ENCODE peak calls at places on chromosomes 1 and 21, in ten cellular contexts. M, W, J, Y, V, Q, G, Z, H and A are unnamed samples.

GRCh38 chr1:210558302-210558701 is 229.6 kb downstream of the HHAT start:
- DNase-seq in Y (no peak), W (no peak), G (no peak), M (no peak), Q (no peak), V (peak), H (no peak), Z (no peak), J (no peak), A (no peak)

GRCh38 chr21:20661745-20662470 is 336.3 kb upstream of the NCAM2 start:
- DNase-seq in W (no peak), J (no peak), V (no peak), M (peak), G (no peak), Q (no peak), H (no peak), Z (no peak), Y (no peak), A (no peak)

GRCh38 chr1:212594640-212595039 is 13.9 kb upstream of the ATF3 start:
- DNase-seq in W (no peak), Q (no peak), H (no peak), V (no peak), Y (no peak), Z (no peak), J (no peak), G (no peak), M (no peak), A (no peak)

GRCh38 chr1:231421616-231421970 is 494 bp downstream of the EGLN1 start:
- DNase-seq in G (no peak), Q (no peak), H (no peak), Z (peak), Y (peak), M (no peak), W (no peak), V (peak), J (peak), A (no peak)

GRCh38 chr1:25223471-25223870 is 8.8 kb downstream of the SYF2 start:
- DNase-seq in V (no peak), Y (no peak), H (no peak), M (no peak), Z (no peak), G (no peak), W (no peak), Q (no peak), J (no peak), A (no peak)

GRCh38 chr1:67053535-67053784 is 488 bp downstream of the SLC35D1 start:
- DNase-seq in H (peak), Z (peak), J (peak), W (peak), V (peak), M (no peak), Y (no peak), Q (no peak), G (no peak), A (no peak)

GRCh38 chr1:179984101-179984500 is 29.5 kb downstream of the CEP350 start:
- DNase-seq in Y (no peak), M (no peak), G (no peak), Z (no peak), H (no peak), V (no peak), J (no peak), W (no peak), Q (no peak), A (no peak)

GRCh38 chr1:94947453-94947852 is 20.5 kb upstream of the CNN3 start:
- DNase-seq in J (no peak), G (no peak), Q (no peak), Z (no peak), Y (no peak), H (no peak), M (no peak), W (no peak), V (peak), A (no peak)

GRCh38 chr1:40876891-40877290 is 14.7 kb upstream of the CITED4 start:
- DNase-seq in H (no peak), Y (no peak), Z (no peak), M (no peak), G (no peak), V (no peak), J (no peak), W (no peak), Q (no peak), A (no peak)

GRCh38 chr1:204853446-204853845 is 17.2 kb upstream of the NFASC start:
- DNase-seq in Y (no peak), G (no peak), H (no peak), J (no peak), W (no peak), Q (no peak), Z (no peak), V (no peak), M (no peak), A (no peak)

GRCh38 chr1:119859647-119860046 is 36.7 kb downstream of the ADAM30 start:
- DNase-seq in J (no peak), H (no peak), Q (peak), V (no peak), M (no peak), Z (no peak), Y (no peak), G (no peak), W (no peak), A (no peak)

GRCh38 chr1:25990702-25991395 is 7.0 kb downstream of the PAFAH2 start:
- DNase-seq in M (peak), H (no peak), G (no peak), W (no peak), V (no peak), Z (no peak), Q (no peak), J (no peak), Y (peak), A (no peak)

GRCh38 chr1:242770366-242770765 is 245.9 kb upstream of the PLD5 start:
- DNase-seq in Q (no peak), H (no peak), Y (no peak), W (no peak), G (no peak), Z (no peak), V (no peak), M (no peak), J (no peak), A (no peak)

GRCh38 chr1:9028921-9029715 is 2.9 kb upstream of the SLC2A7 start:
- DNase-seq in M (no peak), V (no peak), Y (no peak), G (no peak), H (no peak), Q (no peak), W (no peak), J (no peak), Z (no peak), A (no peak)

GRCh38 chr1:175219774-175220173 is 27.2 kb upstream of the KIAA0040 start:
- DNase-seq in Z (no peak), J (no peak), Q (no peak), V (no peak), G (no peak), M (no peak), Y (no peak), W (no peak), H (no peak), A (no peak)

GRCh38 chr21:33149166-33149565 is 79.2 kb downstream of the OLIG1 start:
- DNase-seq in W (no peak), G (no peak), Q (no peak), M (no peak), J (no peak), Z (no peak), V (no peak), Y (no peak), H (no peak), A (no peak)

GRCh38 chr1:51506537-51506936 is 12.5 kb downstream of the EPS15 start:
- DNase-seq in G (no peak), J (no peak), V (peak), Z (no peak), M (no peak), H (no peak), Q (no peak), Y (no peak), W (no peak), A (no peak)

GRCh38 chr1:223012176-223012788 is 130.8 kb downstream of the TLR5 start:
- DNase-seq in Q (no peak), H (no peak), Y (no peak), G (no peak), M (no peak), W (no peak), J (no peak), Z (no peak), V (no peak), A (no peak)

GRCh38 chr1:55067022-55067781 is 27.9 kb downstream of the PCSK9 start:
- DNase-seq in H (no peak), J (no peak), Z (no peak), G (no peak), Q (no peak), M (peak), V (no peak), Y (no peak), W (no peak), A (no peak)

GRCh38 chr1:52002038-52002917 is 11.8 kb upstream of the RAB3B start:
- DNase-seq in Q (peak), Z (peak), G (no peak), M (peak), J (peak), H (peak), Y (peak), V (peak), W (peak), A (no peak)

GRCh38 chr1:35844826-35845225 is 37.0 kb downstream of the AGO4 start:
- DNase-seq in Y (no peak), J (no peak), W (no peak), V (no peak), M (no peak), H (no peak), G (no peak), Z (no peak), Q (no peak), A (no peak)

GRCh38 chr1:23624440-23624839 is 65.1 kb upstream of the ID3 start:
- DNase-seq in J (no peak), V (no peak), Y (no peak), M (no peak), G (no peak), H (no peak), Q (no peak), W (no peak), Z (no peak), A (no peak)

GRCh38 chr1:164704954-164705353 is 146.0 kb downstream of the PBX1 start:
- DNase-seq in G (no peak), Y (no peak), H (no peak), W (no peak), J (no peak), M (no peak), V (no peak), Q (no peak), Z (no peak), A (no peak)

GRCh38 chr1:204104331-204105222 is 31.7 kb downstream of the SOX13 start:
- DNase-seq in W (no peak), J (peak), Q (no peak), G (no peak), H (peak), Y (peak), V (no peak), Z (no peak), M (no peak), A (no peak)

GRCh38 chr1:226558293-226558692 is 9.7 kb downstream of the STUM start:
- DNase-seq in J (no peak), Z (no peak), Q (no peak), H (no peak), M (no peak), V (no peak), Y (peak), W (no peak), G (no peak), A (no peak)

GRCh38 chr1:198933506-198933905 is 294.7 kb downstream of the PTPRC start:
- DNase-seq in J (no peak), Y (no peak), Q (no peak), M (no peak), G (no peak), Z (no peak), H (no peak), W (no peak), V (no peak), A (no peak)

GRCh38 chr1:12209495-12209832 is 20.4 kb upstream of the VPS13D start:
- DNase-seq in J (no peak), Z (no peak), H (no peak), V (no peak), Y (no peak), W (no peak), M (no peak), Q (no peak), G (no peak), A (no peak)

GRCh38 chr1:238107322-238107721 is 216.6 kb upstream of the ZP4 start:
- DNase-seq in Q (no peak), Y (no peak), G (no peak), V (no peak), Z (no peak), H (no peak), W (no peak), M (no peak), J (no peak), A (no peak)

GRCh38 chr1:21539933-21540332 is 30.7 kb downstream of the ALPL start:
- DNase-seq in G (no peak), M (peak), H (peak), W (no peak), J (no peak), Z (peak), V (no peak), Y (no peak), Q (peak), A (no peak)
- TF ChIP-seq CTCF in G (peak), M (peak), H (no peak), W (peak), J (no peak), Z (peak), V (no peak), Y (no peak), Q (peak), A (no peak)

DNA sequence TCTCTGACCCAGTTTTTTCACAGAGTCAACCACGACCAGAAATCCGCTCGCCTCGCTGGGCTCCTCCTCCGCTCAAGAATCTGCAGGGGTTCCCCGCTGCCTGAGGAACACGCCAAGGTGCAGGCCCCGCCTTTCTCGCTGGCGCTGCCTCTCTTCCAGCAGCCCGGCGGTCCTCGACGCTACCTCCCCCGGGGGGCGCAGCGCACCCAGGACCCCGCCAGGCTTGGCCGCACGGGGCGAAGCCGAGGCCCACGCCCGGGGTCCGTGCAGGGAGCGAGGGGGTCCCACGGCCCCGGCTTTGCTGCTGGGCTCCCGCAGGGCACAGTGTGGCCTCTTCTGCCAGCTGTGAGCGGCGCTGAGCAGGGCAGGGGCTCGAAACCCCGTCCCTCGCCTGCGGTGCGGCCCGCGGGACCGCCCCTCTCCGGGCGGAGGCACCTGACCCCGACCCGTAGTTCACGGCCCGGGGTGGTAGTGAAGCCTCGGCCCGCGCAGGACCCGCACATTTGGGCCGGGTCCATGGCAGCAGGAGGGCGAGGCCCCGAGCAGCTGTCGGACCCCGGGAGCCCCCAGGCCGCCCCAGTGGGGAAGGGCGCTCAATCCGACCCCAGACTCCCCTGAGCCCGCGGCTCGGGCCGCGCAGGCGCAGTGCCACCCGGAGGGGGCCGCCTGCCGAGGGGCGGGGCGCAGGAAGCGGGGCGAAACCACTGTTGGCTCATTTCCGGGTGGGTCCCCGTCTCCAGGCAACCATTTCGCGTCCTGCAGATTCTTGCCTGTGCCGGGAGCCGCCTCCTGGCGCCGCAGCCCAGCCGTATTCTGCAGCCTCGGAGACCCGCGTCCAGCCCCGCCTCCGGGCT is 10.0 kb upstream of the MMEL1 start:
- DNase-seq in H (peak), V (peak), Z (peak), Q (peak), M (peak), G (peak), W (peak), J (peak), Y (peak), A (peak)
- TF ChIP-seq CTCF in H (no peak), V (peak), Z (no peak), Q (no peak), M (peak), G (peak), W (peak), J (no peak), Y (no peak), A (no peak)

GRCh38 chr21:46055863-46056281 is 42.0 kb upstream of the COL6A2 start:
- DNase-seq in Q (no peak), G (no peak), Y (peak), M (peak), Z (no peak), V (no peak), W (no peak), H (no peak), J (no peak), A (no peak)

GRCh38 chr21:46058339-46059145 is 39.4 kb upstream of the COL6A2 start:
- DNase-seq in J (no peak), Y (peak), G (no peak), W (no peak), Q (no peak), Z (no peak), V (no peak), H (no peak), M (peak), A (no peak)

GRCh38 chr21:46056450-46056903 is 41.4 kb upstream of the COL6A2 start:
- DNase-seq in H (no peak), J (peak), W (no peak), Q (no peak), G (peak), M (peak), V (peak), Y (peak), Z (no peak), A (no peak)

GRCh38 chr21:46057710-46058241 is 40.1 kb upstream of the COL6A2 start:
- DNase-seq in M (peak), Z (no peak), H (no peak), G (no peak), J (no peak), Y (peak), V (no peak), W (no peak), Q (no peak), A (no peak)

DNA sequence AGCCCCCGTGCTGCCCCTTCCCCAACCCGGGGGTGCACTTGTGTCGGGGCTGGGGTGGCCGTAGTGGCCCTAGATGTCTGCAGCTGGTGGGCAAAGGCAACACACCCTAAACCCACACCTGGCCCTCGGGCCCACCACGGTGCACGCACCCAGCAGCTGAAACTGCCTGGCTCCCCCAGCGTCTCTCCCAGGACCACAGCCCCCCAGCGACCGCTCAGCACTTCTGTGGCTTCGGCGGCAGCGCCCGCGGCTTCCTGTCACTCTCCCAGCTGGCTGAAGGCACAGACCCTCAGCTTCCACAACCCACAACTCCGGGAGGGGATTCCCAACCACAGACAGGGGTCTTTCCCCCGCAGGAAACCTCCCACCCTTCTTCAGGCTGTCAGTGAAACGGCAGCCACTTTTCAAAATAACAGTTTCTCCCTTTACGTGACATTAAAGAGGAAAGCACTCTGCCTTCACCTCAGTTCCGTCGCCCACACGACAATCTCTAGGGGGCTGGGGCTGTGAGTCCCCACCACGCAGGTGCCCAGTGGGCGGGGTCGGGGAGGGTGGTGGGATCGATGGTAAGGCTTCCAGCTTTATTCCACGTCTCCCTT is 40.7 kb upstream of the COL6A2 start:
- DNase-seq in M (peak), Z (no peak), Q (no peak), V (no peak), H (no peak), W (no peak), Y (peak), J (no peak), G (no peak), A (no peak)
- TF ChIP-seq CTCF in M (no peak), Z (no peak), Q (no peak), V (no peak), H (no peak), W (no peak), Y (no peak), J (no peak), G (no peak), A (no peak)

DNA sequence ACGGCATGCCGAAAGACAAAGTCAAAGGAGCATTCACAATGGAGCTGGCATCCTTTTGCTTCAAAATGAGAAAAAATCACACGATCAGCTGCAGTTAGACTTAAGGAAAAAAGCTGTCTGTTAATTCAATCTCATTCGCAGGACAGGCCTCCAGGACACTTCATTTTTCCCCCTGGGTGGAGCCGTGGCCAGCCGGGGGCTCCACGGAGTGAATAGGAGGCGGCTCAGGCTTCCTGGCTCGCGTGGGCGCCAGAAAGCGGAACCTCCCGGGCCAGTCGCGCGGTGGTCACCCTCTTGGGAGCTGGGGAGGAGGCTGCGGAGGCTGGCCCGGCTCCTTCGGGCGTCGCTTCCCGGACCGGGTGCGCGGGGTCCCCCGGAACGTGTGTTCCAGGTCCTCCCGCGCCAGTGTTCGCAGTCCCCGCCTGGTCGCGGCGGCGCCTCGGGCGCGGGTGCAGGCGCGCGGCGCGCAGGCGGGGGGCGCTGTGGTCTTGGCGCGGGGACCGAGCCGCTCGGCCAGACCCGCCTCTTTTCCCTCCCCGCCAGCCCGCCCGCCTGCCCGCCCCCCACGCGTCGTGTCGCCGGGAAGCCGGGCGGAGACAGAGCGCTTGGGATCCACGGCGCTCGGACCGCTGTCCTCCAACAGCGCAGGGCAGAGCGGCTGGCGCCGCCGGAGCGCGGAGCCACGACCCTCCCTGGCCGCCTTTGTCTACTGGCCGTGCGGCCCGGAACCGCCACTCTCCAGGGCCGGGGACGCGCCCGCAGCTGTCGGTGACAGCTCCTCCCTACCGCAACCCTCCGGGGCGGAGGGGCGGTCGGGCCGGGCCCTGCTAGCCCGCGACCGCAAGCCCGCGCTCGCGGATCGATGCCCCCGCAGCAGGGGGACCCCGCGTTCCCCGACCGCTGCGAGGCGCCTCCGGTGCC is at the start of gene RHOU:
- DNase-seq in Z (peak), M (peak), Y (peak), Q (peak), J (peak), G (peak), V (peak), W (peak), H (peak), A (no peak)
- TF ChIP-seq CTCF in Z (peak), M (peak), Y (peak), Q (no peak), J (peak), G (peak), V (peak), W (peak), H (peak), A (no peak)

DNA sequence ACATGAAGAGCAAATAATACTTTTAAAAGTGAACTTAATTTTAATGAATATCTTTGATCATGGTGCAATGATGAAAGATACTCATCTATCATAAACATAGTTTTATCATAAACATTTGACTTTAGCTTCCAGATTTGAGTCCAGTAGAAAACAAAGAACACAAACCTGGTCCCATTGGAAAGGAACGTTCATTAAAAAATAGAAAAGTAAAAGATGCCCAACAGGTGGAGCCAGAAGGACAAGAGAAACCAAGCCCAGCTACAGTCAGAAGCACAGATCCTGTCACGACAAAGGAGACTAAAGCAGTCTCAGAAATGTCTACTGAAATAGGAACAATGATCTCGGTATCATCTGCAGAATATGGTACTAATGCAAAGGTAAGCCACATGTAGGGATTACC is 55.6 kb upstream of the MYOCOS start:
- DNase-seq in Y (no peak), J (no peak), Z (no peak), H (no peak), W (no peak), G (no peak), M (no peak), Q (no peak), V (no peak), A (no peak)
- TF ChIP-seq CTCF in Y (no peak), J (no peak), Z (no peak), H (peak), W (no peak), G (no peak), M (peak), Q (peak), V (peak), A (no peak)